ENCODE peak calls at places on chromosome 15, in five cellular contexts. J is OCI-LY7, I is PC-9, A is spleen, U is ovary. C is an unnamed sample. For H3K4me1 and H3K36me3, the result is how much of the 10 kb centered on the place peaks cover.

GRCh38 chr15:64845183-64845611 is 3.5 kb downstream of the PLEKHO2 start:
- DNase-seq in U (peak), J (peak), A (peak), I (no peak), C (no peak)

GRCh38 chr15:22954798-22955543 is 25.2 kb downstream of the CYFIP1 start:
- DNase-seq in U (no peak), I (no peak), A (peak), J (no peak), C (no peak)

GRCh38 chr15:51093865-51094605 is 671 bp downstream of the TNFAIP8L3 start:
- DNase-seq in I (no peak), J (no peak), A (peak), U (peak), C (no peak)

GRCh38 chr15:48541659-48542334 is 103.7 kb downstream of the FBN1 start:
- DNase-seq in I (no peak), A (no peak), U (no peak), J (no peak), C (no peak)

GRCh38 chr15:29031502-29032228 is 145.9 kb downstream of the APBA2 start:
- DNase-seq in U (no peak), J (no peak), I (no peak), A (no peak), C (no peak)

GRCh38 chr15:89196994-89197393 is 24.4 kb downstream of the RLBP1 start:
- DNase-seq in I (no peak), J (no peak), U (no peak), A (no peak), C (no peak)

GRCh38 chr15:41494922-41495735 is 1.5 kb downstream of the ITPKA start:
- DNase-seq in J (peak), U (no peak), A (peak), I (no peak), C (no peak)

GRCh38 chr15:37931321-37931720 is 3.1 kb upstream of the TMCO5A start:
- DNase-seq in U (no peak), J (no peak), A (no peak), I (no peak), C (no peak)

GRCh38 chr15:29569533-29570092 is 252.7 kb downstream of the TJP1 start:
- DNase-seq in J (no peak), I (no peak), U (no peak), A (no peak), C (no peak)

GRCh38 chr15:50764331-50765201 is 940 bp downstream of the SPPL2A start:
- DNase-seq in U (no peak), A (no peak), J (peak), I (no peak), C (peak)

GRCh38 chr15:60758961-60759729 is 280.2 kb upstream of the ICE2 start:
- DNase-seq in I (no peak), J (no peak), U (no peak), A (no peak), C (no peak)

GRCh38 chr15:62975515-62975914 is 67.0 kb upstream of the TPM1 start:
- DNase-seq in U (no peak), A (no peak), J (no peak), I (no peak), C (no peak)

GRCh38 chr15:60795889-60796288 is 316.9 kb upstream of the ICE2 start:
- DNase-seq in I (no peak), A (no peak), J (no peak), U (no peak), C (no peak)

GRCh38 chr15:60809375-60809774 is 330.4 kb upstream of the ICE2 start:
- DNase-seq in J (no peak), I (no peak), A (no peak), U (no peak), C (no peak)

GRCh38 chr15:87089551-87089950 is 1009.9 kb downstream of the AGBL1 start:
- DNase-seq in A (no peak), I (no peak), J (no peak), U (no peak), C (no peak)

GRCh38 chr15:23447107-23447500 is at the start of gene GOLGA6L2:
- DNase-seq in J (peak), U (no peak), I (peak), A (no peak), C (peak)

GRCh38 chr15:60006808-60007346 is 2.8 kb downstream of the FOXB1 start:
- DNase-seq in I (no peak), U (no peak), A (no peak), J (no peak), C (no peak)

GRCh38 chr15:33226559-33227181 is 32.2 kb upstream of the FMN1 start:
- DNase-seq in J (peak), U (no peak), I (no peak), A (no peak), C (peak)

GRCh38 chr15:31280831-31281216 is 45.8 kb upstream of the KLF13 start:
- DNase-seq in A (no peak), U (no peak), I (no peak), J (no peak), C (no peak)

GRCh38 chr15:71437919-71438318 is 322.6 kb downstream of the THSD4 start:
- DNase-seq in A (no peak), I (peak), J (no peak), U (no peak), C (no peak)

GRCh38 chr15:93866441-93866840 is 364.9 kb upstream of the MCTP2 start:
- DNase-seq in U (no peak), I (no peak), J (no peak), A (no peak), C (no peak)

GRCh38 chr15:97684249-97684648 is 276.3 kb upstream of the ARRDC4 start:
- DNase-seq in A (no peak), U (no peak), I (no peak), J (no peak), C (no peak)

GRCh38 chr15:66752078-66752477 is 50.0 kb downstream of the SMAD6 start:
- DNase-seq in I (no peak), U (peak), A (no peak), J (no peak), C (no peak)

GRCh38 chr15:29669823-29670222 is 152.4 kb downstream of the TJP1 start:
- DNase-seq in J (no peak), I (peak), U (no peak), A (no peak), C (no peak)

GRCh38 chr15:61479601-61480000 is 250.5 kb upstream of the RORA start:
- DNase-seq in J (no peak), A (no peak), I (no peak), U (no peak), C (no peak)

GRCh38 chr15:43215961-43216360 is 4.9 kb downstream of the EPB42 start:
- DNase-seq in J (no peak), A (no peak), U (no peak), I (peak), C (no peak)

GRCh38 chr15:34109775-34110663 is 8.1 kb downstream of the PGBD4 start:
- DNase-seq in I (no peak), U (no peak), A (no peak), J (peak), C (peak)

GRCh38 chr15:100767002-100767825 is 112.4 kb upstream of the ALDH1A3 start:
- DNase-seq in U (no peak), I (no peak), J (no peak), A (peak), C (no peak)

GRCh38 chr15:37095993-37096877 is 4.1 kb downstream of the MEIS2 start:
- DNase-seq in A (peak), J (no peak), I (no peak), U (peak), C (peak)

GRCh38 chr15:37789881-37790280 is 144.6 kb upstream of the TMCO5A start:
- DNase-seq in I (peak), U (no peak), J (no peak), A (no peak), C (no peak)

GRCh38 chr15:60830479-60830878 is 351.5 kb upstream of the ICE2 start:
- DNase-seq in I (no peak), A (no peak), J (no peak), U (no peak), C (no peak)

GRCh38 chr15:68594533-68595259 is 15.9 kb downstream of the CORO2B start:
- DNase-seq in U (no peak), A (peak), J (no peak), I (no peak), C (no peak)

GRCh38 chr15:60121845-60122244 is 117.7 kb downstream of the FOXB1 start:
- DNase-seq in A (no peak), J (no peak), U (no peak), I (no peak), C (no peak)

GRCh38 chr15:45729146-45729545 is 94.3 kb downstream of the SQOR start:
- DNase-seq in J (no peak), U (no peak), A (no peak), I (no peak), C (no peak)

GRCh38 chr15:68330461-68330860 is 52.9 kb downstream of the FEM1B start:
- DNase-seq in J (no peak), A (no peak), I (no peak), U (no peak), C (no peak)

GRCh38 chr15:90855139-90855538 is 13.2 kb upstream of the FURIN start:
- DNase-seq in I (no peak), A (no peak), U (no peak), J (no peak), C (no peak)
- H3K4me1 ChIP-seq in I (under half), A (under half), U (under half), J (half or more), C (under half)

GRCh38 chr15:98949624-98950023 is 58.0 kb downstream of the PGPEP1L start:
- DNase-seq in I (peak), A (peak), J (no peak), U (no peak), C (no peak)

GRCh38 chr15:98948941-98949340 is 58.7 kb downstream of the PGPEP1L start:
- DNase-seq in U (no peak), I (no peak), A (peak), J (no peak), C (no peak)

GRCh38 chr15:98951004-98951403 is 56.6 kb downstream of the PGPEP1L start:
- DNase-seq in J (no peak), I (peak), U (no peak), A (peak), C (no peak)

GRCh38 chr15:98946301-98947255 is 61.0 kb downstream of the PGPEP1L start:
- DNase-seq in U (no peak), I (peak), A (peak), J (no peak), C (no peak)

GRCh38 chr15:98948456-98948855 is 59.1 kb downstream of the PGPEP1L start:
- DNase-seq in J (no peak), U (no peak), A (peak), I (peak), C (no peak)
- H3K36me3 ChIP-seq in J (under half), U (under half), A (under half), I (under half), C (under half)

GRCh38 chr15:78044407-78045155 is 32.9 kb downstream of the TBC1D2B start:
- DNase-seq in U (no peak), J (no peak), I (no peak), A (no peak), C (no peak)
- H3K4me1 ChIP-seq in U (under half), J (under half), I (under half), A (half or more), C (under half)

GRCh38 chr15:25372298-25372697 is 66.5 kb downstream of the UBE3A start:
- DNase-seq in J (no peak), U (no peak), A (no peak), I (no peak), C (no peak)
- H3K36me3 ChIP-seq in J (half or more), U (under half), A (under half), I (under half), C (half or more)